ENCODE peak calls at places on chromosomes 12 and 14, in five cellular contexts. P, Q, X, J and E are unnamed samples.

GRCh38 chr12:110733857-110734373 is 8.8 kb downstream of the PPP1CC start:
- DNase-seq in P (no peak), X (no peak), J (no peak), Q (no peak), E (no peak)

GRCh38 chr14:67718265-67718664 is 16.6 kb downstream of the RDH12 start:
- DNase-seq in J (no peak), Q (no peak), P (no peak), X (no peak), E (no peak)

GRCh38 chr14:81137316-81137715 is 83.4 kb downstream of the GTF2A1 start:
- DNase-seq in X (no peak), J (no peak), Q (no peak), P (no peak), E (no peak)

GRCh38 chr14:70832536-70833305 is 23.4 kb upstream of the MAP3K9 start:
- DNase-seq in Q (peak), X (no peak), J (no peak), P (no peak), E (no peak)

GRCh38 chr12:2354151-2354991 is 301.6 kb downstream of the CACNA1C start:
- DNase-seq in Q (no peak), J (peak), X (no peak), P (no peak), E (no peak)

GRCh38 chr12:117069126-117069788 is 30.0 kb downstream of the TESC start:
- DNase-seq in Q (no peak), X (no peak), J (no peak), P (no peak), E (no peak)

GRCh38 chr14:53539489-53540126 is 386.5 kb upstream of the DDHD1 start:
- DNase-seq in J (peak), X (no peak), P (no peak), Q (peak), E (peak)

GRCh38 chr12:18277196-18277595 is 15.9 kb downstream of the PIK3C2G start:
- DNase-seq in Q (no peak), J (no peak), P (no peak), X (no peak), E (no peak)

GRCh38 chr14:105069887-105070759 is 4.9 kb upstream of the GPR132 start:
- DNase-seq in X (no peak), Q (no peak), J (no peak), P (no peak), E (no peak)

GRCh38 chr12:153080-153746 is 60.7 kb downstream of the SLC6A12 start:
- DNase-seq in P (no peak), Q (no peak), J (peak), X (no peak), E (no peak)

GRCh38 chr12:62210422-62210821 is 49.8 kb upstream of the USP15 start:
- DNase-seq in X (peak), Q (no peak), J (peak), P (no peak), E (no peak)

GRCh38 chr12:126831115-126831514 is 1435.9 kb upstream of the TMEM132C start:
- DNase-seq in X (no peak), Q (no peak), P (no peak), J (no peak), E (no peak)

GRCh38 chr14:22472935-22473854 is 115.8 kb downstream of the DAD1 start:
- DNase-seq in X (no peak), J (peak), P (no peak), Q (no peak), E (no peak)

GRCh38 chr14:103130965-103131364 is 7.7 kb downstream of the TNFAIP2 start:
- DNase-seq in X (no peak), J (no peak), Q (peak), P (no peak), E (no peak)

GRCh38 chr12:49295087-49296001 is at the start of gene PRPH:
- DNase-seq in P (no peak), Q (no peak), X (no peak), J (peak), E (no peak)

GRCh38 chr12:11675952-11676505 is 26.6 kb downstream of the ETV6 start:
- DNase-seq in J (no peak), X (no peak), P (no peak), Q (no peak), E (no peak)

GRCh38 chr14:104373055-104373854 is 206.3 kb upstream of the C14orf180 start:
- DNase-seq in P (no peak), J (no peak), Q (no peak), X (no peak), E (no peak)

GRCh38 chr12:110776410-110776809 is 33.7 kb upstream of the PPP1CC start:
- DNase-seq in Q (no peak), J (no peak), X (no peak), P (no peak), E (no peak)

GRCh38 chr14:24372701-24373416 is 4.9 kb downstream of the NFATC4 start:
- DNase-seq in X (no peak), J (no peak), Q (no peak), P (no peak), E (no peak)

GRCh38 chr14:22842211-22843122 is 6.1 kb downstream of the MMP14 start:
- DNase-seq in J (no peak), X (no peak), Q (no peak), P (no peak), E (no peak)

GRCh38 chr12:130707571-130707891 is 8.6 kb downstream of the RIMBP2 start:
- DNase-seq in Q (no peak), P (no peak), J (no peak), X (no peak), E (no peak)

GRCh38 chr12:109562871-109563270 is 10.4 kb downstream of the MMAB start:
- DNase-seq in X (no peak), J (no peak), P (no peak), Q (no peak), E (no peak)

GRCh38 chr12:91404362-91404899 is 221.8 kb upstream of the DCN start:
- DNase-seq in Q (no peak), J (no peak), P (no peak), X (no peak), E (no peak)

GRCh38 chr12:121468451-121468850 is 68.5 kb downstream of the RNF34 start:
- DNase-seq in P (no peak), Q (no peak), X (no peak), J (no peak), E (no peak)

GRCh38 chr14:55386037-55386798 is 25.4 kb downstream of the ATG14 start:
- DNase-seq in Q (no peak), J (no peak), X (no peak), P (no peak), E (no peak)

GRCh38 chr12:68951652-68952051 is 18.7 kb upstream of the CPM start:
- DNase-seq in X (no peak), P (no peak), J (no peak), Q (no peak), E (no peak)

GRCh38 chr14:60665178-60665555 is 15.9 kb upstream of the SIX1 start:
- DNase-seq in J (no peak), P (no peak), Q (no peak), X (no peak), E (no peak)

GRCh38 chr14:74140374-74140850 is 55.7 kb downstream of the LIN52 start:
- DNase-seq in Q (no peak), P (peak), J (peak), X (no peak), E (peak)

GRCh38 chr12:48795550-48796455 is 6.9 kb upstream of the ADCY6 start:
- DNase-seq in X (peak), P (no peak), J (peak), Q (peak), E (peak)

GRCh38 chr14:89121961-89122675 is 294.9 kb downstream of the FOXN3 start:
- DNase-seq in J (no peak), Q (no peak), P (no peak), X (no peak), E (no peak)

GRCh38 chr12:131620946-131621681 is 89.8 kb upstream of the SFSWAP start:
- DNase-seq in P (no peak), J (no peak), X (no peak), Q (no peak), E (no peak)

DNA sequence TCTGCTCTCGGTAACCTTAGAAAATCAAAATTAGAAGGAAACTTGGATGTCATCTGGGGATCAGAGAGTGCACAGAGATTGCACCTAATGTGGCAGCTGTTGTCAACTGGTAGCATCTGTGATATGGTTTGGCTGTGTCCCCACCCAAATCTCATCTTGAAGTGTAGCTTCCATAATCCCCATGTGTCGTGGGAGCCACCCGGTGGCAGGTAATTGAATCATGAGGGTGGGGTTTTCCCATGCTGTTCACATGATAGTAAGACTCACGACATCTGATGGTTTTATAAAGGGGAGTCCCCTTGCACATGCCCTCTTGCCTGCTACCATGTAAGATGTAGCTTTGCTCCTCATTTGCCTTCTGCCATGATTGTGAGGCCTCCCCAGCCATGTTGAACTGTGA is 127.7 kb upstream of the SRRM4 start:
- DNase-seq in P (no peak), X (no peak), J (peak), Q (no peak), E (no peak)
- TF ChIP-seq CTCF in P (no peak), X (no peak), J (no peak), Q (no peak), E (no peak)

DNA sequence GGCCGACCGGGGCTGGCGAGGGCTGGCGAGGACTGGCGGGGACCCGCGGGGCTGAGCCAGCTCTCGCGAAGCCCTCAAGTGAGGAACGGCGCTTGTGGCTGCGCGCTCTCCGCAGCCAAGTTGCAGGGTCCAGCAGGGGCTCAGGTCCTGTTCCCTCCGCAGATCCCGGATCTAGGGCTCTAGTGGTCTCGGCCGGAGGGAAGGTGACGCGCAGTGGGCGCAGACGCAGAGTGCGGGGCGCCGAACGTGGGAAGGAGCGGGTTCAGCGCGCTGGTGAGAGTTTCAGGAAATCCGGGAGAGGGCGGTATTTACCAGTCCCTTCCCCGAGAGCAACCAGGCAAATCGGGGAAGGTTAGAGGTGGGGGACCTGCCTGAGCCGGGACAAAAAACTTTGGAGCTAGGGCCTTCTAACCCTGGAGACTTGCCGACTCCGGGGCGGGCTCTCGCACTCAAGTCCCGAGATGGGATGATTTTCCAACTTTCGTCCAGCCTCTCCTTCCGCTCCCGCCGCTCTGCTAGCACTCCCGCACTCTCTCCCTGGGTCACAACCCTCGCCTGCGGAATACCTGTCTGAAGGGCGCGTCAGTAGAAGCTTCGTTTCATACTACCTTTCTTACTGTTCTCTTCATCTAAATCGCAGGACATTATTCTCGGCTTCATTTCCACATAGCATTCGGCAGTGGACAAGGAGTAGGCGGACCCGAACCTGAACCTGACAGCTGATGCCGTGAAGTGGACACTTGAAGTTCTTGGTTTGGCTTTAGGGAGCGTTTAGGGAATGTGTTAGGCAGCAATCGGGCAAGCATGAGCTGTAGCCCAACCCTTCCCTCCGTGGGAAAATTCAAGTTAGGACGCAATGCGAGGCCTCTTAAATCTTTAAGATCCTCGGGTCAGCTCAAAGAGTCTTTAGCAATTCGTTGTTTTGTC is 13.6 kb upstream of the PAX9 start:
- DNase-seq in J (peak), X (no peak), Q (no peak), P (no peak), E (no peak)
- TF ChIP-seq CTCF in J (peak), X (no peak), Q (no peak), P (peak), E (no peak)

GRCh38 chr12:28171356-28172060 is 18.7 kb upstream of the CCDC91 start:
- DNase-seq in X (no peak), Q (no peak), P (no peak), J (no peak), E (no peak)

GRCh38 chr12:28176295-28176694 is 14.0 kb upstream of the CCDC91 start:
- DNase-seq in X (no peak), P (no peak), Q (no peak), J (no peak), E (no peak)

GRCh38 chr12:28173440-28173839 is 16.8 kb upstream of the CCDC91 start:
- DNase-seq in X (no peak), J (no peak), Q (no peak), P (no peak), E (no peak)

GRCh38 chr12:28175098-28175589 is 15.1 kb upstream of the CCDC91 start:
- DNase-seq in Q (no peak), X (no peak), P (no peak), J (no peak), E (no peak)

DNA sequence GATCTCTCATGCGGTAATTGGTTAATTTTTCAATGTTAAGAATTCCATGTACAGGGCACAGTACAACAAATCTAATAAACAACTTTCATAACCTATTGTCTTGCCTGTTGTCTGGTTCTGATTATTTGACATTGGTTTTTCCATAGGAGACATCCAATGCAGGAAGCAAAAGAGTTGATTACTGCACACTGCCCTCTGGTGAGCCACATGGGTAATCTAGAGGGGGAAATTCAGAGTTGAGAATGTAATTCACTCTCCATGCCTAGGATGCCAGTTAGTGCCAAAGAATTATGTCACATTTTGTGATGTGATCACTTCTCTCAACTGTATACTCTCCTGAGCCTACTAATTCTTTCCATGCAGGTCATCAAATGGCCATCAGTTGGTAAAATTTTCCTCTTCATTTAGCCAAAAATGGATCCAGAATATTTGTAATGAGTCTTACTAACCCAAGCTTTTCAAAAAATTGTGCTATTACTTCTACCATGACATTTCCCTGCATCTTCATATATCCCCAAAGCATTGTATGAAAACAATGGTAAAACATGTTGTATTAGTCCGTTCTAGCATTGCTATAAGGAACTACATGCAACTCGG is 17.7 kb upstream of the CCDC91 start:
- DNase-seq in J (peak), P (no peak), X (no peak), Q (no peak), E (no peak)
- TF ChIP-seq CTCF in J (peak), P (peak), X (peak), Q (no peak), E (no peak)

GRCh38 chr12:67394600-67394999 is 125.4 kb downstream of the CAND1 start:
- DNase-seq in P (peak), J (no peak), X (no peak), Q (peak), E (no peak)
- TF ChIP-seq CTCF in P (no peak), J (peak), X (no peak), Q (no peak), E (no peak)

DNA sequence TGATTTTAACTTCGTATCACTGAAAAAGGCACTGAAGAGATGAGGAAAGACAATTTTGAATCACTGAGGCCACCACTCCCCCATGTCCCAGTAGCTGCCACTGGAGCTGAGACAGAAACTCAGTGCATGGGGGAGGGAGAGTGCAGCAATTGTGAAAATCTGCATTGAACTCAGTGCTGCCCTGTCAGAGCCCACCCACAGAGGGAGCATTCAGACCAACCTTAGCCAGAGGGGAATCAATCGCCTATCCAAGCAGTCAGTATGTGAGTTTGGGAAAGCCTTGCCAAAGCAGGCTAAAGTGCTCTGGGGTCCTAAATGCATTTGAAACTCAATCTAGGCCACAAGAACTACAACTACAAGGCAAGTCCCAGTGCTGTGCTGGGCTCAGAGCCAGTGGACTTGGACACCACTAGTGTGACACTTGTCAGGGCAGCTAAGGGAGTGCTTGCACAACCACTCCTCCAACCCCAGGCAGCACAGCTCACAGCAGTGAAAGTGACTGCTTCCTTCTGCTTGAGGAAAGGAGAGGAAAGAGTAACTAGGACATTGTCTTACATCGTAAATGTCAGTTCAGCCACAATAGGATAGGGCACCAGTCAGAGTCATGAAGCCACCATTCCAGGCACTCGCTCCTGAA is 13.3 kb downstream of the RNASE3 start:
- DNase-seq in J (peak), Q (no peak), X (no peak), P (no peak), E (no peak)
- TF ChIP-seq CTCF in J (no peak), Q (no peak), X (no peak), P (no peak), E (no peak)

GRCh38 chr12:93976024-93976423 is 172.4 kb upstream of the PLXNC1 start:
- DNase-seq in X (no peak), Q (no peak), P (no peak), J (no peak), E (no peak)

GRCh38 chr12:93982847-93983315 is 165.5 kb upstream of the PLXNC1 start:
- DNase-seq in X (no peak), J (no peak), Q (no peak), P (no peak), E (no peak)

GRCh38 chr12:93984005-93984404 is 164.4 kb upstream of the PLXNC1 start:
- DNase-seq in X (no peak), J (no peak), P (no peak), Q (no peak), E (no peak)

GRCh38 chr12:93978553-93978952 is 169.8 kb upstream of the PLXNC1 start:
- DNase-seq in P (no peak), X (no peak), Q (no peak), J (no peak), E (no peak)

DNA sequence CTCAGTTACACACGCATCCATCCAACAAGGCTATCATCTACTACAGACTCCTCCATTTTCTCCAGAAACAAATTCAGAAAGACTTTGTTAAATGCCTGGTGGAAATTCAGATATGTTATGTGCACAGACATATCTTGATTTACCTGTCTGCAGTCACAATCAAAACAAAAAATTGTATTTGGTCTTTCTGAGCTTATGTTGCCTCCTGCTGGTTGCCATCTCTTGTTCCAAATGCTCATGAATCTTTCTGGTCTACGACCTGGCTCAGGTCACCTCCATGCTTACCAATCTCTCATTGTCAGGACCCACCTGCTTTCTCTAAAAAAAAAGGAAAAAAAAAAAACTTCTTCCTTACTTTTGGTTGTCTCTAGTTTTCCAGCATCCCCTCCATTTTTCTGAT is 169.2 kb upstream of the PLXNC1 start:
- DNase-seq in X (no peak), Q (no peak), P (no peak), J (peak), E (no peak)
- TF ChIP-seq CTCF in X (peak), Q (no peak), P (no peak), J (peak), E (no peak)

GRCh38 chr12:57846577-57847319 is at the start of gene CTDSP2:
- DNase-seq in J (peak), X (peak), P (peak), Q (peak), E (peak)
- TF ChIP-seq CTCF in J (no peak), X (no peak), P (peak), Q (no peak), E (no peak)

DNA sequence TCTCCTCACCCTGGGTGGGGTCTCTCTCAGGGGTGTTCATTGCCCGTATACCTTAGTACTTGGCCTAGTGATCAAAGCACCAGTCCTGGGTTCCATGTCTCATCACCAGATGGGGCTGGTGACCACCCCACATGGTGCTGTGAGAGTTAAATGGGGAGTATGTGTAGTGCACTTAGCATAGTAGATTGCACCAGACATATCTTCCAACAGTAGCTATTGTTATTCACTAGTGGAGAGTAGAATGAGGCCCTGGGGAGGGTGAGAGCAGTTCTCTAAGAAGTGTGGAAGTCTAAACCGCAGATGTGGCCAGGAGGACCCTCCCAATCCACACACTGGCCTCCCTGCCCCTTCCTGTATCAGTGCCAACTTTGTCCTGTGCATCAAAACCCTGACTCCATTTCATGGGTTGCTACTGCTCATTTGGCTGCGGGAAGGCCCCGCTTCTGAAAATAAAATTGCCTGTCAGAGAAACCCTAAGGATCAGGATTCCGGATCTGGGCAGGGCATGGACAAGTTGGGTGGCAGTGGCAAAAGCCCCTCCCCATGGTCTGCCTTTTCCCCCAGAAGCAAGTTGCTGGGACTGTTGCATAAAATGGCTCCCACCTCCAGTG is 4.4 kb downstream of the CD9 start:
- DNase-seq in J (no peak), Q (no peak), X (no peak), P (no peak), E (no peak)
- TF ChIP-seq CTCF in J (no peak), Q (no peak), X (no peak), P (no peak), E (no peak)

GRCh38 chr12:122834229-122834920 is 882 bp upstream of the HIP1R start:
- DNase-seq in P (no peak), Q (peak), X (no peak), J (peak), E (no peak)
- TF ChIP-seq CTCF in P (no peak), Q (no peak), X (no peak), J (no peak), E (no peak)